ENCODE peak calls at places on chromosomes 11 and 22, in seven cellular contexts. One of them, this sample, is unnamed.

GRCh38 chr11:61816736-61817455 is at the start of gene FADS1:
- DNase-seq in stomach: peak; percentile 83
- DNase-seq in SJSA1: peak; percentile 95
- DNase-seq in tibial nerve: peak; percentile 70
- DNase-seq in HAP-1: peak; percentile 90
- DNase-seq in uterus: peak; percentile 93
- DNase-seq in mesendoderm: peak; percentile 98
- DNase-seq in this sample: no peak

GRCh38 chr11:2930705-2931415 is 1.6 kb upstream of the PHLDA2 start:
- DNase-seq in uterus: no peak
- DNase-seq in tibial nerve: no peak
- DNase-seq in mesendoderm: peak; percentile 92
- DNase-seq in HAP-1: no peak
- DNase-seq in stomach: peak; percentile 91
- DNase-seq in SJSA1: no peak
- DNase-seq in this sample: peak; percentile 72

GRCh38 chr11:2265854-2266585 is 4.4 kb downstream of the ASCL2 start:
- DNase-seq in uterus: no peak
- DNase-seq in stomach: peak; percentile 10
- DNase-seq in mesendoderm: no peak
- DNase-seq in HAP-1: no peak
- DNase-seq in tibial nerve: no peak
- DNase-seq in SJSA1: no peak
- DNase-seq in this sample: no peak

GRCh38 chr11:47711225-47711624 is 3.9 kb downstream of the AGBL2 start:
- DNase-seq in SJSA1: no peak
- DNase-seq in HAP-1: no peak
- DNase-seq in mesendoderm: peak; percentile 2
- DNase-seq in uterus: no peak
- DNase-seq in stomach: no peak
- DNase-seq in tibial nerve: no peak
- DNase-seq in this sample: no peak

GRCh38 chr22:28172948-28173360 is 253.9 kb upstream of the PITPNB start:
- DNase-seq in uterus: no peak
- DNase-seq in stomach: no peak
- DNase-seq in tibial nerve: no peak
- DNase-seq in HAP-1: no peak
- DNase-seq in SJSA1: no peak
- DNase-seq in mesendoderm: no peak
- DNase-seq in this sample: peak; percentile 84

GRCh38 chr11:60870276-60870675 is 2.9 kb downstream of the ZP1 start:
- DNase-seq in tibial nerve: no peak
- DNase-seq in SJSA1: no peak
- DNase-seq in uterus: no peak
- DNase-seq in stomach: no peak
- DNase-seq in HAP-1: no peak
- DNase-seq in mesendoderm: peak; percentile 74
- DNase-seq in this sample: no peak

GRCh38 chr11:4921796-4922195 is 2.3 kb downstream of the OR51G1 start:
- DNase-seq in tibial nerve: no peak
- DNase-seq in stomach: no peak
- DNase-seq in mesendoderm: no peak
- DNase-seq in uterus: no peak
- DNase-seq in SJSA1: no peak
- DNase-seq in HAP-1: no peak
- DNase-seq in this sample: peak; percentile 2

GRCh38 chr11:13928566-13929251 is 33.8 kb upstream of the SPON1 start:
- DNase-seq in SJSA1: no peak
- DNase-seq in uterus: no peak
- DNase-seq in tibial nerve: no peak
- DNase-seq in stomach: no peak
- DNase-seq in HAP-1: no peak
- DNase-seq in mesendoderm: peak; percentile 73
- DNase-seq in this sample: peak; percentile 40

GRCh38 chr22:17576475-17576874 is 13.2 kb downstream of the SLC25A18 start:
- DNase-seq in uterus: no peak
- DNase-seq in tibial nerve: no peak
- DNase-seq in stomach: no peak
- DNase-seq in HAP-1: no peak
- DNase-seq in SJSA1: peak; percentile 19
- DNase-seq in mesendoderm: peak; percentile 96
- DNase-seq in this sample: peak; percentile 100

GRCh38 chr11:128482512-128483191 is 104.7 kb downstream of the ETS1 start:
- DNase-seq in HAP-1: no peak
- DNase-seq in stomach: no peak
- DNase-seq in SJSA1: peak; percentile 42
- DNase-seq in mesendoderm: no peak
- DNase-seq in tibial nerve: peak; percentile 50
- DNase-seq in uterus: no peak
- DNase-seq in this sample: no peak

GRCh38 chr11:69088676-69089146 is 40.0 kb downstream of the TPCN2 start:
- DNase-seq in mesendoderm: peak; percentile 92
- DNase-seq in SJSA1: peak; percentile 92
- DNase-seq in HAP-1: peak; percentile 46
- DNase-seq in tibial nerve: peak; percentile 91
- DNase-seq in uterus: peak; percentile 86
- DNase-seq in stomach: peak; percentile 77
- DNase-seq in this sample: peak; percentile 42

GRCh38 chr22:48960576-48960975 is 867.1 kb downstream of the BRD1 start:
- DNase-seq in uterus: no peak
- DNase-seq in SJSA1: no peak
- DNase-seq in stomach: no peak
- DNase-seq in mesendoderm: no peak
- DNase-seq in tibial nerve: no peak
- DNase-seq in HAP-1: no peak
- DNase-seq in this sample: no peak

GRCh38 chr11:70048279-70049024 is 29.7 kb upstream of the ANO1 start:
- DNase-seq in uterus: no peak
- DNase-seq in SJSA1: no peak
- DNase-seq in tibial nerve: no peak
- DNase-seq in HAP-1: no peak
- DNase-seq in mesendoderm: peak; percentile 45
- DNase-seq in stomach: no peak
- DNase-seq in this sample: no peak

GRCh38 chr22:49676783-49677494 is 150.7 kb downstream of the BRD1 start:
- DNase-seq in mesendoderm: no peak
- DNase-seq in tibial nerve: no peak
- DNase-seq in HAP-1: no peak
- DNase-seq in uterus: peak; percentile 4
- DNase-seq in SJSA1: no peak
- DNase-seq in stomach: no peak
- DNase-seq in this sample: no peak

GRCh38 chr11:112274007-112274783 is 13.5 kb upstream of the PLET1 start:
- DNase-seq in mesendoderm: no peak
- DNase-seq in stomach: no peak
- DNase-seq in HAP-1: no peak
- DNase-seq in uterus: no peak
- DNase-seq in tibial nerve: no peak
- DNase-seq in SJSA1: no peak
- DNase-seq in this sample: no peak

GRCh38 chr11:91967018-91967715 is 257.5 kb upstream of the FAT3 start:
- DNase-seq in mesendoderm: no peak
- DNase-seq in uterus: no peak
- DNase-seq in tibial nerve: no peak
- DNase-seq in stomach: no peak
- DNase-seq in HAP-1: no peak
- DNase-seq in SJSA1: no peak
- DNase-seq in this sample: no peak

GRCh38 chr11:36376888-36377758 is 81.0 kb downstream of the PRR5L start:
- DNase-seq in uterus: no peak
- DNase-seq in tibial nerve: peak; percentile 28
- DNase-seq in mesendoderm: peak; percentile 78
- DNase-seq in stomach: peak; percentile 43
- DNase-seq in HAP-1: peak; percentile 36
- DNase-seq in SJSA1: peak; percentile 89
- DNase-seq in this sample: no peak

DNA sequence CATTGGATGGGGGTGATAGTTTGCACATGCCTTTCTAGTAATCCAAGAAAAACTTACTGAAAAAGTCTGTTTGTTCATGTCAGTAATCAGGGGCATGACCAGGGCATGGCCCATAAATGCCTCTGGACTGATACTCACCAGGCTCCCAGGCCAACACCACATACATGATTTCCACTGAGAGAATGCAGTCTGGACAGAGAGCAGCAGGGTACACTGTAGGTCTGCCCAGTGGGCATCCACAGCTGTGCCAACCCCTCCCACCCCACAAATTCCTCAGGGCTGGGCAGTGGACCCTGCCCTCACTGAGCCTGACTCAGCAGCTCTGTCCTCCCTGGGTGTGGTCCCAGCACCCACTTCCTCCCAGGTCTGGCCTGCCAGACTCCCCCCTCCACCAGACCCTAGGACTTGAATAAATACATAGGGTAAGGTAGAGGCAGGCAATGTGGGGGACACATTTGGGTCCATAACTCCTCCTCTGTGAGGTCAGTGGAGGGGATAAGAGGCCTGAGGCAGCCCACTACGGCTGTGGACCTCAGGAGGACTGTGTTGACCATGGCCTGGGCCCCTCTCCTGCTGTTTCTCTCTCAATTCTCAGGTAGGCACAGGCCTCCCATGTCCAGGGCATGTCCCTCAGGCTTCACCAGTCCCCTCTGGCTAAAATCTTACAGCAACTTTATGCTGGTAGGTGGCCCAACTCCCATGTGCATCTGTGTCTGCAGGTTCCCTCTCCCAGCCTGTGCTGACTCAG is 92.2 kb upstream of the TOP3B start:
- DNase-seq in HAP-1: no peak
- DNase-seq in uterus: no peak
- DNase-seq in stomach: no peak
- DNase-seq in mesendoderm: no peak
- DNase-seq in SJSA1: no peak
- DNase-seq in tibial nerve: no peak
- DNase-seq in this sample: no peak
- H3K27me3 ChIP-seq in HAP-1: peaks cover 14% of the 10 kb centered on the region
- H3K27me3 ChIP-seq in uterus: no peaks in the 10 kb centered on the region
- H3K27me3 ChIP-seq in stomach: peaks cover 39% of the 10 kb centered on the region
- H3K27me3 ChIP-seq in mesendoderm: peaks cover 3% of the 10 kb centered on the region
- H3K27me3 ChIP-seq in SJSA1: peaks cover 23% of the 10 kb centered on the region
- H3K27me3 ChIP-seq in tibial nerve: no peaks in the 10 kb centered on the region
- H3K27me3 ChIP-seq in this sample: peaks cover 15% of the 10 kb centered on the region

DNA sequence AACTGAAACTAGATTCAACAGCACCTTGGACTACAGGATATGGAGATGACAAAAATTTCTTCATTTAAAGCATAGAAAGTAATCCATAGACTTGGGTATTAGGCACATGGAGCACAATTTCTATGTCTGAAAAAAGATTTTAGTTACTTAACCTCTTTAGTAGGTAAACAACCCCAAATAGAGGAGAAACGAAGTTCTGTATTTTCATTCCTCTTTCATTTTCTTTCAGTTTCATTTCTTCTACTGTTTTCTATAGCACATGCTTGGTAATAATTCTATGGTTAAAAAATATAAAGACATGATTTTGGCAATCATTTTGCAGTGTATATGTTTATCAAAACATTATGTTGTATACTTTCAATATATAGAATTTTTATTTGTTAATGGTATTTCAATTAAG is 99.5 kb downstream of the CASP12 start:
- DNase-seq in mesendoderm: no peak
- DNase-seq in HAP-1: no peak
- DNase-seq in stomach: no peak
- DNase-seq in uterus: no peak
- DNase-seq in tibial nerve: no peak
- DNase-seq in SJSA1: no peak
- DNase-seq in this sample: no peak
- H3K27me3 ChIP-seq in mesendoderm: no peaks in the 10 kb centered on the region
- H3K27me3 ChIP-seq in HAP-1: no peaks in the 10 kb centered on the region
- H3K27me3 ChIP-seq in stomach: no peaks in the 10 kb centered on the region
- H3K27me3 ChIP-seq in uterus: no peaks in the 10 kb centered on the region
- H3K27me3 ChIP-seq in tibial nerve: no peaks in the 10 kb centered on the region
- H3K27me3 ChIP-seq in SJSA1: no peaks in the 10 kb centered on the region
- H3K27me3 ChIP-seq in this sample: no peaks in the 10 kb centered on the region

GRCh38 chr22:23581252-23581634 is 1.2 kb upstream of the IGLL1 start:
- DNase-seq in HAP-1: no peak
- DNase-seq in tibial nerve: no peak
- DNase-seq in SJSA1: no peak
- DNase-seq in mesendoderm: no peak
- DNase-seq in stomach: no peak
- DNase-seq in uterus: no peak
- DNase-seq in this sample: no peak

GRCh38 chr22:23579870-23580585 is at the start of gene IGLL1:
- DNase-seq in stomach: no peak
- DNase-seq in SJSA1: no peak
- DNase-seq in HAP-1: no peak
- DNase-seq in tibial nerve: no peak
- DNase-seq in mesendoderm: no peak
- DNase-seq in uterus: no peak
- DNase-seq in this sample: no peak

GRCh38 chr22:23580586-23581251 is 629 bp upstream of the IGLL1 start:
- DNase-seq in HAP-1: no peak
- DNase-seq in SJSA1: no peak
- DNase-seq in stomach: no peak
- DNase-seq in tibial nerve: no peak
- DNase-seq in mesendoderm: no peak
- DNase-seq in uterus: no peak
- DNase-seq in this sample: no peak

GRCh38 chr22:23583836-23584235 is 3.7 kb upstream of the IGLL1 start:
- DNase-seq in HAP-1: no peak
- DNase-seq in tibial nerve: no peak
- DNase-seq in uterus: no peak
- DNase-seq in stomach: no peak
- DNase-seq in mesendoderm: no peak
- DNase-seq in SJSA1: no peak
- DNase-seq in this sample: no peak

GRCh38 chr22:23583153-23583552 is 3.1 kb upstream of the IGLL1 start:
- DNase-seq in mesendoderm: no peak
- DNase-seq in uterus: no peak
- DNase-seq in stomach: no peak
- DNase-seq in tibial nerve: no peak
- DNase-seq in HAP-1: no peak
- DNase-seq in SJSA1: no peak
- DNase-seq in this sample: no peak
- H3K27me3 ChIP-seq in mesendoderm: no peaks in the 10 kb centered on the region
- H3K27me3 ChIP-seq in uterus: no peaks in the 10 kb centered on the region
- H3K27me3 ChIP-seq in stomach: peaks cover 22% of the 10 kb centered on the region
- H3K27me3 ChIP-seq in tibial nerve: peaks cover 4% of the 10 kb centered on the region
- H3K27me3 ChIP-seq in HAP-1: no peaks in the 10 kb centered on the region
- H3K27me3 ChIP-seq in SJSA1: peaks cover 13% of the 10 kb centered on the region
- H3K27me3 ChIP-seq in this sample: no peaks in the 10 kb centered on the region

GRCh38 chr11:75239551-75240290 is 853 bp upstream of the TPBGL start:
- DNase-seq in mesendoderm: no peak
- DNase-seq in stomach: peak; percentile 17
- DNase-seq in tibial nerve: no peak
- DNase-seq in uterus: peak; percentile 9
- DNase-seq in HAP-1: no peak
- DNase-seq in SJSA1: no peak
- DNase-seq in this sample: no peak

GRCh38 chr11:75240381-75241035 is at the start of gene TPBGL:
- DNase-seq in mesendoderm: peak; percentile 55
- DNase-seq in SJSA1: no peak
- DNase-seq in HAP-1: no peak
- DNase-seq in stomach: peak; percentile 23
- DNase-seq in uterus: peak; percentile 45
- DNase-seq in tibial nerve: no peak
- DNase-seq in this sample: no peak

GRCh38 chr11:75242722-75243600 is 2.4 kb downstream of the TPBGL start:
- DNase-seq in mesendoderm: no peak
- DNase-seq in uterus: peak; percentile 11
- DNase-seq in HAP-1: no peak
- DNase-seq in stomach: peak; percentile 16
- DNase-seq in SJSA1: no peak
- DNase-seq in tibial nerve: no peak
- DNase-seq in this sample: no peak

GRCh38 chr11:75241906-75242644 is 1.5 kb downstream of the TPBGL start:
- DNase-seq in tibial nerve: no peak
- DNase-seq in SJSA1: no peak
- DNase-seq in mesendoderm: no peak
- DNase-seq in stomach: peak; percentile 11
- DNase-seq in HAP-1: no peak
- DNase-seq in uterus: peak; percentile 11
- DNase-seq in this sample: no peak

GRCh38 chr11:75241036-75241905 is 697 bp downstream of the TPBGL start:
- DNase-seq in SJSA1: peak; percentile 61
- DNase-seq in HAP-1: peak; percentile 69
- DNase-seq in stomach: peak; percentile 87
- DNase-seq in tibial nerve: peak; percentile 72
- DNase-seq in uterus: peak; percentile 55
- DNase-seq in mesendoderm: peak; percentile 90
- DNase-seq in this sample: peak; percentile 31
- H3K27me3 ChIP-seq in SJSA1: peaks cover 15% of the 10 kb centered on the region
- H3K27me3 ChIP-seq in HAP-1: peaks cover 15% of the 10 kb centered on the region
- H3K27me3 ChIP-seq in stomach: peaks cover 72% of the 10 kb centered on the region
- H3K27me3 ChIP-seq in tibial nerve: peaks cover 34% of the 10 kb centered on the region
- H3K27me3 ChIP-seq in uterus: peaks cover 4% of the 10 kb centered on the region
- H3K27me3 ChIP-seq in mesendoderm: peaks cover 25% of the 10 kb centered on the region
- H3K27me3 ChIP-seq in this sample: peaks cover 85% of the 10 kb centered on the region

This sample was measured in foreskin keratinocyte.